ENCODE peak calls at places on chromosome 22, in ten cellular contexts. C, P, W, M, F, N, O, R, Y and B are unnamed samples.

GRCh38 chr22:50576070-50576469 is 2.2 kb downstream of the CPT1B start:
- DNase-seq in C (no peak), P (peak; percentile 20), W (peak; percentile 49), M (peak; percentile 37), F (no peak), N (peak; percentile 20), O (no peak), R (no peak), Y (no peak), B (peak; percentile 36)

GRCh38 chr22:44197271-44197670 is 16.5 kb downstream of the PARVG start:
- DNase-seq in C (no peak), P (no peak), W (no peak), M (no peak), F (no peak), N (no peak), O (no peak), R (no peak), Y (no peak), B (no peak)

GRCh38 chr22:30806391-30806861 is 111.8 kb downstream of the OSBP2 start:
- DNase-seq in C (no peak), P (peak; percentile 27), W (peak; percentile 91), M (no peak), F (no peak), N (no peak), O (no peak), R (no peak), Y (no peak), B (peak; percentile 54)

GRCh38 chr22:34301569-34301968 is 381.3 kb upstream of the LARGE1 start:
- DNase-seq in C (no peak), P (no peak), W (no peak), M (no peak), F (no peak), N (no peak), O (no peak), R (no peak), Y (no peak), B (no peak)

GRCh38 chr22:38873469-38874411 is 1.7 kb upstream of the CBX6 start:
- DNase-seq in C (peak; percentile 88), P (no peak), W (peak; percentile 98), M (peak; percentile 32), F (no peak), N (no peak), O (no peak), R (peak; percentile 86), Y (peak; percentile 66), B (no peak)

GRCh38 chr22:43409800-43410199 is 2.0 kb upstream of the MPPED1 start:
- DNase-seq in C (no peak), P (no peak), W (no peak), M (no peak), F (no peak), N (no peak), O (no peak), R (no peak), Y (no peak), B (no peak)

GRCh38 chr22:50398698-50399648 is 55.8 kb downstream of the PPP6R2 start:
- DNase-seq in C (no peak), P (no peak), W (no peak), M (no peak), F (no peak), N (no peak), O (no peak), R (no peak), Y (no peak), B (no peak)

GRCh38 chr22:19983701-19984100 is 32.9 kb downstream of the ARVCF start:
- DNase-seq in C (no peak), P (no peak), W (no peak), M (peak; percentile 85), F (peak; percentile 39), N (no peak), O (no peak), R (no peak), Y (no peak), B (no peak)

GRCh38 chr22:43476341-43476740 is 64.5 kb downstream of the MPPED1 start:
- DNase-seq in C (no peak), P (no peak), W (peak; percentile 34), M (peak; percentile 48), F (no peak), N (peak; percentile 13), O (no peak), R (no peak), Y (no peak), B (no peak)

GRCh38 chr22:39489094-39490068 is 12.7 kb upstream of the MIEF1 start:
- DNase-seq in C (no peak), P (no peak), W (no peak), M (no peak), F (no peak), N (no peak), O (peak; percentile 72), R (no peak), Y (no peak), B (no peak)

GRCh38 chr22:49363526-49364230 is 464.0 kb downstream of the BRD1 start:
- DNase-seq in C (no peak), P (no peak), W (no peak), M (peak; percentile 61), F (no peak), N (no peak), O (peak; percentile 27), R (no peak), Y (no peak), B (no peak)

GRCh38 chr22:27616033-27616432 is 185.5 kb downstream of the MN1 start:
- DNase-seq in C (no peak), P (no peak), W (no peak), M (no peak), F (no peak), N (no peak), O (no peak), R (no peak), Y (no peak), B (no peak)

GRCh38 chr22:46534177-46534776 is 3.1 kb downstream of the CELSR1 start:
- DNase-seq in C (no peak), P (no peak), W (no peak), M (no peak), F (no peak), N (no peak), O (no peak), R (no peak), Y (no peak), B (no peak)

GRCh38 chr22:24023204-24023789 is 12.2 kb downstream of the CABIN1 start:
- DNase-seq in C (no peak), P (no peak), W (no peak), M (no peak), F (no peak), N (no peak), O (no peak), R (no peak), Y (no peak), B (no peak)

GRCh38 chr22:49291781-49292180 is 535.9 kb downstream of the BRD1 start:
- DNase-seq in C (no peak), P (no peak), W (no peak), M (no peak), F (no peak), N (no peak), O (peak; percentile 24), R (no peak), Y (no peak), B (no peak)

GRCh38 chr22:23862103-23862502 is 4.4 kb downstream of the SLC2A11 start:
- DNase-seq in C (no peak), P (peak; percentile 36), W (peak; percentile 48), M (no peak), F (no peak), N (peak; percentile 52), O (no peak), R (peak; percentile 54), Y (peak; percentile 25), B (peak; percentile 58)

GRCh38 chr22:46044718-46045458 is 67.9 kb upstream of the WNT7B start:
- DNase-seq in C (no peak), P (peak; percentile 67), W (no peak), M (peak; percentile 82), F (no peak), N (no peak), O (peak; percentile 73), R (no peak), Y (no peak), B (no peak)

GRCh38 chr22:41923595-41924276 is 2.9 kb downstream of the TNFRSF13C start:
- DNase-seq in C (no peak), P (no peak), W (no peak), M (no peak), F (no peak), N (no peak), O (no peak), R (no peak), Y (no peak), B (no peak)

GRCh38 chr22:48632641-48633246 is 1194.9 kb downstream of the BRD1 start:
- DNase-seq in C (no peak), P (no peak), W (no peak), M (no peak), F (no peak), N (no peak), O (no peak), R (no peak), Y (no peak), B (peak; percentile 39)

GRCh38 chr22:35299217-35299716 is 427 bp upstream of the TOM1 start:
- DNase-seq in C (peak; percentile 32), P (no peak), W (peak; percentile 57), M (no peak), F (no peak), N (no peak), O (peak; percentile 58), R (no peak), Y (no peak), B (no peak)

GRCh38 chr22:39315389-39315788 is 4.0 kb downstream of the RPL3 start:
- DNase-seq in C (no peak), P (no peak), W (no peak), M (peak; percentile 39), F (no peak), N (no peak), O (no peak), R (no peak), Y (no peak), B (no peak)

GRCh38 chr22:19579880-19580279 is 55.7 kb upstream of the CLDN5 start:
- DNase-seq in C (no peak), P (no peak), W (no peak), M (no peak), F (no peak), N (no peak), O (peak; percentile 71), R (no peak), Y (peak; percentile 31), B (no peak)

GRCh38 chr22:41364233-41364632 is 17.5 kb upstream of the TEF start:
- DNase-seq in C (no peak), P (no peak), W (no peak), M (peak; percentile 74), F (no peak), N (no peak), O (no peak), R (no peak), Y (no peak), B (no peak)